ENCODE peak calls at places on chromosome 6, in four cellular contexts. D is activated T-cell treated with anti-CD3 and anti-CD28 coated beads, Interleukin-2, amount 50 U/mL, for 48 hours; T is SJSA1; J is stimulated activated CD4-positive, alpha-beta T cell treated with anti-CD3 and anti-CD28 coated beads, Interleukin-15, amount 100 ng/mL, for 24 hours. S is an unnamed sample.

GRCh38 chr6:6788394-6789020 is 200.0 kb downstream of the LY86 start:
- DNase-seq in D (no peak), T (no peak), J (peak), S (no peak)

GRCh38 chr6:127554435-127555006 is 22.5 kb upstream of the C6orf58 start:
- DNase-seq in D (no peak), T (no peak), J (peak), S (no peak)

GRCh38 chr6:7000825-7001777 is 106.7 kb upstream of the RREB1 start:
- DNase-seq in D (no peak), T (no peak), J (no peak), S (no peak)

GRCh38 chr6:127051571-127052260 is 66.8 kb upstream of the RSPO3 start:
- DNase-seq in D (no peak), T (no peak), J (no peak), S (no peak)

GRCh38 chr6:61711849-61712248 is 574.2 kb downstream of the KHDRBS2 start:
- DNase-seq in D (no peak), T (no peak), J (no peak), S (no peak)

GRCh38 chr6:18431581-18431980 is 44.4 kb downstream of the RNF144B start:
- DNase-seq in D (no peak), T (no peak), J (no peak), S (no peak)

GRCh38 chr6:33789550-33789895 is 593 bp upstream of the LEMD2 start:
- DNase-seq in D (no peak), T (no peak), J (no peak), S (peak)

GRCh38 chr6:129795261-129795660 is 65.9 kb downstream of the TMEM244 start:
- DNase-seq in D (no peak), T (no peak), J (no peak), S (no peak)

GRCh38 chr6:1472643-1473042 is 83.3 kb downstream of the FOXF2 start:
- DNase-seq in D (no peak), T (no peak), J (no peak), S (no peak)

GRCh38 chr6:160259585-160259984 is 964 bp upstream of the SLC22A2 start:
- DNase-seq in D (no peak), T (no peak), J (no peak), S (no peak)

GRCh38 chr6:136069119-136069518 is 181.0 kb downstream of the MTFR2 start:
- DNase-seq in D (no peak), T (no peak), J (no peak), S (no peak)

GRCh38 chr6:138970856-138971425 is 17.1 kb downstream of the REPS1 start:
- DNase-seq in D (no peak), T (peak), J (peak), S (no peak)

GRCh38 chr6:24273471-24273870 is 84.4 kb downstream of the DCDC2 start:
- DNase-seq in D (no peak), T (no peak), J (no peak), S (no peak)

GRCh38 chr6:154156135-154156948 is 117.3 kb downstream of the OPRM1 start:
- DNase-seq in D (peak), T (peak), J (peak), S (no peak)

GRCh38 chr6:38871745-38872568 is 156.8 kb downstream of the DNAH8 start:
- DNase-seq in D (peak), T (peak), J (peak), S (no peak)

GRCh38 chr6:64955435-64955848 is 751.6 kb downstream of the EYS start:
- DNase-seq in D (no peak), T (no peak), J (no peak), S (no peak)

S was measured in left lung.